ENCODE peak calls at places on chromosome 3, in seven cellular contexts. K is ovary, S is OCI-LY7, F is right cardiac atrium, T is GM23338, I is stomach, Z is RWPE2. O is an unnamed sample.

GRCh38 chr3:157113832-157114505 is 46.0 kb downstream of the CCNL1 start:
- DNase-seq in Z (no peak), S (peak; percentile 29), T (peak; percentile 42), F (no peak), K (no peak), I (no peak), O (no peak)

GRCh38 chr3:124631727-124632126 is 98.5 kb upstream of the UMPS start:
- DNase-seq in I (no peak), T (no peak), F (no peak), S (no peak), Z (no peak), K (no peak), O (no peak)

GRCh38 chr3:172369590-172370259 is 78.5 kb downstream of the GHSR start:
- DNase-seq in Z (no peak), K (no peak), S (no peak), F (no peak), T (no peak), I (no peak), O (no peak)

GRCh38 chr3:81980566-81981494 is 219.4 kb upstream of the GBE1 start:
- DNase-seq in I (no peak), Z (no peak), T (no peak), S (no peak), K (no peak), F (no peak), O (no peak)

GRCh38 chr3:38054166-38054991 is 15.4 kb downstream of the DLEC1 start:
- DNase-seq in Z (no peak), I (no peak), F (no peak), T (no peak), K (no peak), S (no peak), O (no peak)

GRCh38 chr3:39809181-39809994 is at the start of gene MYRIP:
- DNase-seq in S (no peak), T (peak; percentile 89), F (peak; percentile 68), I (peak; percentile 90), Z (no peak), K (peak; percentile 77), O (no peak)

GRCh38 chr3:192011137-192011536 is 550.2 kb downstream of the PYDC2 start:
- DNase-seq in Z (no peak), I (no peak), S (no peak), T (no peak), K (no peak), F (no peak), O (no peak)

GRCh38 chr3:151227438-151228290 is 24.6 kb upstream of the GPR171 start:
- DNase-seq in K (peak; percentile 77), Z (no peak), S (peak; percentile 77), I (peak; percentile 81), F (peak; percentile 66), T (peak; percentile 83), O (no peak)

GRCh38 chr3:145963111-145963510 is 197.9 kb downstream of the PLOD2 start:
- DNase-seq in K (no peak), F (no peak), Z (no peak), T (no peak), S (no peak), I (no peak), O (no peak)

GRCh38 chr3:140447991-140448390 is 229.9 kb upstream of the TRIM42 start:
- DNase-seq in K (no peak), T (no peak), Z (no peak), S (no peak), F (no peak), I (no peak), O (no peak)

GRCh38 chr3:141093397-141093796 is 42.2 kb downstream of the SPSB4 start:
- DNase-seq in Z (no peak), K (no peak), I (no peak), T (no peak), S (no peak), F (no peak), O (no peak)

GRCh38 chr3:130941793-130942192 is 47.9 kb downstream of the ATP2C1 start:
- DNase-seq in K (no peak), F (no peak), I (no peak), Z (no peak), S (no peak), T (no peak), O (no peak)

GRCh38 chr3:100150583-100150982 is 36.3 kb upstream of the FILIP1L start:
- DNase-seq in Z (no peak), S (no peak), F (no peak), I (no peak), K (no peak), T (no peak), O (no peak)

GRCh38 chr3:45599424-45599886 is 4.9 kb downstream of the LIMD1 start:
- DNase-seq in T (no peak), I (peak; percentile 51), S (no peak), F (no peak), K (no peak), Z (no peak), O (no peak)

GRCh38 chr3:66904816-66905543 is 93.1 kb upstream of the KBTBD8 start:
- DNase-seq in I (no peak), T (no peak), K (no peak), Z (no peak), F (no peak), S (no peak), O (no peak)

GRCh38 chr3:189563841-189564563 is 67.2 kb upstream of the TP63 start:
- DNase-seq in I (no peak), T (no peak), K (no peak), Z (peak; percentile 71), S (no peak), F (no peak), O (no peak)

GRCh38 chr3:52891164-52891563 is 6.2 kb downstream of the STIMATE start:
- DNase-seq in I (no peak), T (no peak), K (no peak), Z (no peak), S (no peak), F (no peak), O (peak; percentile 61)

GRCh38 chr3:52892625-52893311 is 4.6 kb downstream of the STIMATE start:
- DNase-seq in F (no peak), S (no peak), I (no peak), Z (no peak), T (no peak), K (no peak), O (peak; percentile 25)

GRCh38 chr3:52891615-52892081 is 5.7 kb downstream of the STIMATE start:
- DNase-seq in S (no peak), I (no peak), Z (no peak), T (no peak), K (no peak), F (no peak), O (no peak)

GRCh38 chr3:52893723-52894122 is 3.6 kb downstream of the STIMATE start:
- DNase-seq in T (no peak), F (no peak), Z (no peak), I (peak; percentile 71), S (no peak), K (no peak), O (no peak)

GRCh38 chr3:52892290-52892624 is 5.1 kb downstream of the STIMATE start:
- DNase-seq in I (no peak), T (peak; percentile 33), Z (no peak), S (no peak), K (no peak), F (no peak), O (peak; percentile 46)
- H3K4me1 ChIP-seq in I (peaks cover 63% of the 10 kb centered on the region), T (peaks cover 8% of the 10 kb centered on the region), Z (peaks cover 6% of the 10 kb centered on the region), S (peaks cover 14% of the 10 kb centered on the region), K (peaks cover 19% of the 10 kb centered on the region), F (peaks cover 9% of the 10 kb centered on the region), O (peaks cover 67% of the 10 kb centered on the region)

GRCh38 chr3:129278439-129278969 is at the start of gene HMCES:
- DNase-seq in T (peak; percentile 98), I (peak; percentile 94), F (peak; percentile 95), K (peak; percentile 94), S (peak; percentile 95), Z (peak; percentile 88), O (no peak)
- H3K4me1 ChIP-seq in T (peaks cover 20% of the 10 kb centered on the region), I (peaks cover 40% of the 10 kb centered on the region), F (peaks cover 3% of the 10 kb centered on the region), K (peaks cover 2% of the 10 kb centered on the region), S (peaks cover 77% of the 10 kb centered on the region), Z (peaks cover 25% of the 10 kb centered on the region), O (peaks cover 42% of the 10 kb centered on the region)

GRCh38 chr3:74850381-74850780 is 235.9 kb upstream of the CNTN3 start:
- DNase-seq in F (no peak), I (no peak), T (no peak), K (no peak), S (no peak), Z (no peak), O (no peak)
- H3K4me1 ChIP-seq in F (no peaks in the 10 kb centered on the region), I (no peaks in the 10 kb centered on the region), T (no peaks in the 10 kb centered on the region), K (no peaks in the 10 kb centered on the region), S (no peaks in the 10 kb centered on the region), Z (no peaks in the 10 kb centered on the region), O (no peaks in the 10 kb centered on the region)

GRCh38 chr3:187026321-187026678 is 96.0 kb downstream of the ST6GAL1 start:
- DNase-seq in K (no peak), S (no peak), I (no peak), T (no peak), F (no peak), Z (no peak), O (no peak)

GRCh38 chr3:187024561-187025226 is 94.4 kb downstream of the ST6GAL1 start:
- DNase-seq in Z (no peak), K (no peak), I (no peak), F (no peak), T (no peak), S (no peak), O (no peak)

GRCh38 chr3:187025254-187025655 is 94.9 kb downstream of the ST6GAL1 start:
- DNase-seq in Z (no peak), S (peak; percentile 71), F (no peak), K (no peak), T (no peak), I (no peak), O (no peak)

GRCh38 chr3:187027531-187027936 is 97.2 kb downstream of the ST6GAL1 start:
- DNase-seq in S (peak; percentile 57), K (no peak), F (no peak), T (no peak), I (no peak), Z (no peak), O (no peak)

GRCh38 chr3:187025656-187026320 is 95.5 kb downstream of the ST6GAL1 start:
- DNase-seq in Z (no peak), S (peak; percentile 89), F (no peak), T (no peak), K (no peak), I (no peak), O (no peak)
- H3K4me1 ChIP-seq in Z (no peaks in the 10 kb centered on the region), S (peaks cover 72% of the 10 kb centered on the region), F (peaks cover 7% of the 10 kb centered on the region), T (peaks cover 3% of the 10 kb centered on the region), K (no peaks in the 10 kb centered on the region), I (peaks cover 7% of the 10 kb centered on the region), O (no peaks in the 10 kb centered on the region)

DNA sequence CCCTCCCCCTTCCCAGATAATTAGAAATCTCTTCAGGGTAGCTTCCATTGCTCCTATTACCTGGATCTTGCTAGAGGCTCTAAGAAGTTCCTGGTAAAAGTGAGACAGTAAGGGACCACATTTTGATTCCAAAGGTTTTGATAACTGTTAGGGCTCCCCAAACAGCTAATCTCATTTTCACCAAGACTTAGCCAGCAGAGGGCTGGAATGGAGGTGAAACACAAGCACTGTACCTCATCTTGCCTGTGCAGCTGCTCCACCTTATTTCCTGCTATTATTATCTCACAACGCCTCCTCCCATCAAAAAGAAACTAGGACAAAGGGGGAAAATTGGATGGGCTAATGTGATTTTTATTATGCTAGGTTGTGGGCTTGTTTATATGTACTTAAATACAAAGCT is 7.3 kb downstream of the SETD5 start:
- DNase-seq in F (no peak), Z (no peak), S (no peak), T (no peak), K (no peak), I (no peak), O (no peak)
- H3K4me1 ChIP-seq in F (peaks cover 4% of the 10 kb centered on the region), Z (peaks cover 61% of the 10 kb centered on the region), S (peaks cover 76% of the 10 kb centered on the region), T (peaks cover 60% of the 10 kb centered on the region), K (peaks cover 22% of the 10 kb centered on the region), I (peaks cover 65% of the 10 kb centered on the region), O (peaks cover 100% of the 10 kb centered on the region)